ENCODE peak calls at places on chromosomes 2 and 18, in ten cellular contexts. E, J, G, L, X, M, R, N, C and Q are unnamed samples.

GRCh38 chr2:27298391-27299080 is 9.7 kb downstream of the UCN start:
- DNase-seq in E (no peak), J (peak; percentile 15), G (no peak), L (no peak), X (no peak), M (no peak), R (no peak), N (no peak), C (no peak), Q (no peak)

GRCh38 chr2:30265441-30266015 is 34.2 kb downstream of the LBH start:
- DNase-seq in E (no peak), J (peak; percentile 56), G (peak; percentile 7), L (no peak), X (no peak), M (no peak), R (no peak), N (no peak), C (no peak), Q (no peak)

GRCh38 chr2:142599504-142599903 is 278.0 kb upstream of the KYNU start:
- DNase-seq in E (no peak), J (no peak), G (no peak), L (no peak), X (no peak), M (no peak), R (no peak), N (no peak), C (no peak), Q (no peak)

GRCh38 chr2:127771756-127772155 is 39.2 kb downstream of the WDR33 start:
- DNase-seq in E (no peak), J (peak; percentile 73), G (no peak), L (no peak), X (no peak), M (no peak), R (no peak), N (no peak), C (no peak), Q (no peak)

GRCh38 chr2:232876071-232876977 is 6.3 kb downstream of the SNORC start:
- DNase-seq in E (peak; percentile 67), J (no peak), G (no peak), L (no peak), X (no peak), M (peak; percentile 80), R (peak; percentile 22), N (no peak), C (no peak), Q (peak; percentile 16)

GRCh38 chr2:238280083-238280816 is 8.2 kb downstream of the PER2 start:
- DNase-seq in E (no peak), J (no peak), G (no peak), L (no peak), X (no peak), M (peak; percentile 63), R (no peak), N (no peak), C (no peak), Q (no peak)

GRCh38 chr18:23662309-23663263 is at the start of gene ANKRD29:
- DNase-seq in E (peak; percentile 41), J (peak; percentile 26), G (no peak), L (peak; percentile 37), X (peak; percentile 50), M (peak; percentile 50), R (peak; percentile 23), N (no peak), C (no peak), Q (peak; percentile 31)

GRCh38 chr2:19775838-19776237 is 125.9 kb downstream of the TTC32 start:
- DNase-seq in E (no peak), J (peak; percentile 73), G (no peak), L (no peak), X (no peak), M (no peak), R (no peak), N (no peak), C (no peak), Q (no peak)

GRCh38 chr18:13067124-13067523 is 76.0 kb downstream of the CEP192 start:
- DNase-seq in E (no peak), J (no peak), G (no peak), L (no peak), X (no peak), M (no peak), R (no peak), N (no peak), C (no peak), Q (no peak)

GRCh38 chr2:8296340-8296739 is 385.5 kb upstream of the ID2 start:
- DNase-seq in E (no peak), J (no peak), G (no peak), L (no peak), X (no peak), M (no peak), R (no peak), N (no peak), C (no peak), Q (no peak)

GRCh38 chr2:111975053-111975552 is 76.7 kb downstream of the MERTK start:
- DNase-seq in E (no peak), J (peak; percentile 91), G (peak; percentile 40), L (peak; percentile 36), X (no peak), M (no peak), R (no peak), N (no peak), C (no peak), Q (peak; percentile 10)

GRCh38 chr2:228700638-228701037 is 519.2 kb upstream of the SPHKAP start:
- DNase-seq in E (no peak), J (peak; percentile 75), G (no peak), L (no peak), X (no peak), M (no peak), R (peak; percentile 16), N (no peak), C (no peak), Q (no peak)

GRCh38 chr2:196247114-196247978 is 76.0 kb upstream of the STK17B start:
- DNase-seq in E (no peak), J (peak; percentile 43), G (no peak), L (no peak), X (no peak), M (no peak), R (no peak), N (no peak), C (no peak), Q (no peak)

GRCh38 chr18:45168883-45169585 is 446.2 kb upstream of the SLC14A2 start:
- DNase-seq in E (no peak), J (peak; percentile 98), G (no peak), L (no peak), X (no peak), M (no peak), R (no peak), N (no peak), C (no peak), Q (no peak)

GRCh38 chr2:63364866-63365265 is 223.4 kb downstream of the WDPCP start:
- DNase-seq in E (no peak), J (no peak), G (no peak), L (no peak), X (no peak), M (no peak), R (no peak), N (no peak), C (no peak), Q (peak; percentile 53)

GRCh38 chr2:216653931-216654365 is 20.7 kb downstream of the IGFBP2 start:
- DNase-seq in E (no peak), J (peak; percentile 43), G (no peak), L (no peak), X (no peak), M (no peak), R (no peak), N (no peak), C (no peak), Q (no peak)

GRCh38 chr2:46299365-46300263 is 2.4 kb downstream of the EPAS1 start:
- DNase-seq in E (no peak), J (peak; percentile 79), G (no peak), L (peak; percentile 82), X (no peak), M (peak; percentile 76), R (no peak), N (no peak), C (no peak), Q (peak; percentile 32)

GRCh38 chr2:111025288-111025687 is 95.4 kb upstream of the BCL2L11 start:
- DNase-seq in E (no peak), J (no peak), G (no peak), L (no peak), X (no peak), M (no peak), R (no peak), N (no peak), C (no peak), Q (no peak)